ENCODE peak calls at places on chromosomes 6 and 20, in ten cellular contexts. O is HFF-Myc, J is cardiac fibroblast, E is IMR-90, V is cardiac muscle cell, N is AG04449, F is ovary, I is astrocyte of the spinal cord, Z is Calu3, A is endothelial cell. L is an unnamed sample.

GRCh38 chr6:22036267-22036666 is 260.6 kb downstream of the PRL start:
- DNase-seq in A (no peak), O (no peak), E (peak), J (peak), I (peak), N (no peak), F (no peak), V (peak), Z (peak), L (no peak)

GRCh38 chr6:6545616-6546317 is 42.8 kb upstream of the LY86 start:
- DNase-seq in J (no peak), N (no peak), E (no peak), Z (no peak), O (no peak), F (no peak), I (no peak), A (no peak), V (no peak), L (no peak)

GRCh38 chr20:14657231-14657630 is 319.8 kb upstream of the FLRT3 start:
- DNase-seq in O (no peak), J (no peak), V (no peak), A (no peak), E (no peak), I (no peak), Z (no peak), N (no peak), F (no peak), L (no peak)

GRCh38 chr20:878511-879307 is 37.4 kb downstream of the ANGPT4 start:
- DNase-seq in Z (peak), E (peak), O (no peak), I (peak), F (no peak), N (no peak), V (peak), A (peak), J (peak), L (no peak)

GRCh38 chr20:32563311-32564272 is 21.5 kb downstream of the NOL4L start:
- DNase-seq in N (no peak), F (no peak), J (no peak), O (no peak), A (no peak), I (no peak), V (no peak), Z (no peak), E (no peak), L (no peak)

GRCh38 chr20:35235881-35236280 is 9.4 kb downstream of the MMP24 start:
- DNase-seq in O (no peak), J (no peak), Z (no peak), V (no peak), A (no peak), N (no peak), E (no peak), I (no peak), F (no peak), L (no peak)

GRCh38 chr6:90370493-90370959 is 73.9 kb upstream of the BACH2 start:
- DNase-seq in I (no peak), F (no peak), V (no peak), E (peak), J (no peak), O (no peak), Z (no peak), N (no peak), A (no peak), L (no peak)

GRCh38 chr6:31143148-31143547 is 4.3 kb upstream of the PSORS1C2 start:
- DNase-seq in I (peak), J (peak), A (peak), F (no peak), O (no peak), N (no peak), Z (no peak), V (peak), E (peak), L (no peak)

GRCh38 chr6:142323377-142323776 is 21.6 kb downstream of the ADGRG6 start:
- DNase-seq in E (no peak), A (no peak), V (no peak), F (no peak), J (peak), Z (no peak), N (no peak), O (no peak), I (peak), L (no peak)

GRCh38 chr6:14172575-14172974 is 55.0 kb downstream of the CD83 start:
- DNase-seq in J (no peak), O (no peak), N (no peak), Z (no peak), V (no peak), F (no peak), I (no peak), A (no peak), E (no peak), L (no peak)

GRCh38 chr6:71454083-71454482 is 165.5 kb downstream of the OGFRL1 start:
- DNase-seq in O (no peak), J (no peak), A (no peak), I (no peak), N (no peak), V (no peak), E (no peak), F (no peak), Z (no peak), L (no peak)

GRCh38 chr20:35200255-35200654 is 26.2 kb upstream of the MMP24 start:
- DNase-seq in O (no peak), I (peak), J (peak), V (peak), E (peak), A (no peak), N (peak), Z (no peak), F (no peak), L (no peak)

GRCh38 chr6:73309784-73310502 is 44.1 kb downstream of the DPPA5 start:
- DNase-seq in F (peak), J (peak), N (no peak), A (peak), Z (peak), O (no peak), E (peak), V (peak), I (peak), L (peak)

GRCh38 chr6:85405175-85405852 is 44.6 kb upstream of the NT5E start:
- DNase-seq in O (no peak), E (peak), N (no peak), J (no peak), V (no peak), I (peak), F (no peak), A (no peak), Z (peak), L (no peak)

GRCh38 chr6:63943826-63944225 is 308.2 kb downstream of the PHF3 start:
- DNase-seq in V (no peak), A (no peak), N (no peak), I (no peak), O (no peak), Z (no peak), F (no peak), J (no peak), E (no peak), L (no peak)

GRCh38 chr6:134207431-134207830 is 110.5 kb downstream of the SGK1 start:
- DNase-seq in V (no peak), J (no peak), O (no peak), N (no peak), Z (no peak), F (no peak), E (no peak), I (no peak), A (no peak), L (no peak)

GRCh38 chr20:36826556-36827244 is 49.2 kb upstream of the TLDC2 start:
- DNase-seq in O (no peak), A (no peak), J (no peak), V (no peak), E (no peak), Z (no peak), F (no peak), N (no peak), I (no peak), L (no peak)

GRCh38 chr6:28597217-28597835 is 71.6 kb downstream of the GPX5 start:
- DNase-seq in E (peak), Z (peak), N (no peak), I (peak), A (peak), F (no peak), J (peak), V (peak), O (peak), L (no peak)

GRCh38 chr6:29627762-29628418 is 5.1 kb downstream of the GABBR1 start:
- DNase-seq in F (peak), Z (peak), N (no peak), I (peak), A (peak), O (peak), E (peak), J (peak), V (peak), L (peak)

GRCh38 chr20:57323034-57323433 is 6.6 kb upstream of the SPO11 start:
- DNase-seq in F (peak), O (no peak), Z (peak), J (peak), I (no peak), V (peak), E (no peak), N (no peak), A (no peak), L (no peak)

GRCh38 chr6:36633915-36634314 is 39.8 kb downstream of the SRSF3 start:
- DNase-seq in A (no peak), I (peak), N (no peak), E (peak), Z (peak), V (peak), J (peak), O (no peak), F (peak), L (peak)

GRCh38 chr6:157521665-157522335 is 140.8 kb downstream of the ZDHHC14 start:
- DNase-seq in N (no peak), O (no peak), F (no peak), V (peak), E (no peak), Z (no peak), J (peak), A (no peak), I (no peak), L (no peak)

DNA sequence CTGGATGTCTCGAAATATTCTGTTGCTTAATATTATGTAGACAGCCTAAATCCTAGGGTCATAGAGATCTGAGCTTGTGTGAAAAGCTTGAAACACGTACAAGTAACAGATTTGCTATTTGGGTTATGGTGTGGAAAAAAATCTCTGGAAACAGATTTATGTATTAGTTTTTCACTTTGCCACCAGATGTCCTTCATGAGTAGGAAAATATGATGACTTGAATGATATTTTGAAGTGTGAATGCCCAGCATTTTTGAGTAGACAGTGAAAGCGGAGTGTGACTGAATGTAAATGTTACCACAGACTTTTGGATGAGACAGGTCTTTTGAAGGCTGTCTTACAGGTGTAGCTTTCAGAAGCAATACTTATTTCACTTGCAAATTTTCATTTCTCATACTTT is 4.2 kb upstream of the BMP6 start:
- DNase-seq in J (peak), F (no peak), O (no peak), N (no peak), A (no peak), V (peak), Z (no peak), I (peak), E (peak), L (no peak)
- TF ChIP-seq CTCF in J (peak), F (no peak), O (no peak), N (no peak), A (peak), V (peak), Z (no peak), I (peak), E (peak), L (peak)

GRCh38 chr6:100775667-100776066 is 105.5 kb downstream of the ASCC3 start:
- DNase-seq in V (peak), A (no peak), N (no peak), Z (no peak), J (peak), I (no peak), O (no peak), E (no peak), F (no peak), L (no peak)
- TF ChIP-seq CTCF in V (peak), A (no peak), N (no peak), Z (no peak), J (peak), I (no peak), O (no peak), E (peak), F (no peak), L (no peak)

GRCh38 chr6:25315194-25315593 is 36.0 kb downstream of the CARMIL1 start:
- DNase-seq in J (no peak), V (no peak), E (no peak), F (no peak), A (no peak), I (no peak), Z (no peak), N (no peak), O (no peak), L (no peak)

GRCh38 chr6:25312034-25312620 is 33.0 kb downstream of the CARMIL1 start:
- DNase-seq in N (no peak), F (no peak), E (peak), J (peak), I (peak), Z (no peak), O (peak), V (peak), A (no peak), L (no peak)

GRCh38 chr6:25314776-25315175 is 35.6 kb downstream of the CARMIL1 start:
- DNase-seq in N (no peak), O (no peak), F (no peak), A (no peak), J (no peak), E (no peak), I (no peak), Z (no peak), V (no peak), L (no peak)

GRCh38 chr6:25311251-25311910 is 32.2 kb downstream of the CARMIL1 start:
- DNase-seq in O (no peak), I (peak), E (peak), A (no peak), V (peak), N (no peak), J (peak), F (no peak), Z (peak), L (no peak)

GRCh38 chr6:25312703-25313102 is 33.5 kb downstream of the CARMIL1 start:
- DNase-seq in N (no peak), A (no peak), V (peak), O (peak), E (peak), F (no peak), Z (peak), I (peak), J (peak), L (no peak)
- TF ChIP-seq CTCF in N (no peak), A (no peak), V (peak), O (peak), E (no peak), F (no peak), Z (no peak), I (no peak), J (no peak), L (no peak)

DNA sequence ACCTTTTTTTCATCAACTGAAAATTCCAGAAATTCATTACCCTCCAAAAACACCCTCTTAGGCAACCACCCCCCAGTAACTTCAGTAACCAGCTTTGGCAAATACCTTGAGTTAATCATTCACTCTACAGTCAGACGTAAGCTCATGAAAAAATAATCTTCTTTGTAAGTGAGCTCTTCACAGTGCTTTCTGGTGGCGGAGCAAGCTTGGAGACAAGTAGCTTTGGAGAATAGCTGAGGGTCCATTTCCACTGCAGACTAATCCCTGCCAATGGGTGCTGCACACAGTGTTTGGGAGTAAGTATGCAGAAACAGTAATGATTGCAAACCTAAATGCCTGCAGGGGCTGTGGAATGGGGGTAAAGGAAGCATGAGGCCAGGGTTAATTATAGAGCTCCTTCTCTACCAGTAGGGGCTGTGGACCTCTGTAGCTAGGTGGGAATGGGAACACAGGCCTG is 56.8 kb upstream of the HINT3 start:
- DNase-seq in J (no peak), Z (peak), F (no peak), A (no peak), E (no peak), V (no peak), O (no peak), N (no peak), I (no peak), L (no peak)
- TF ChIP-seq CTCF in J (no peak), Z (no peak), F (no peak), A (no peak), E (no peak), V (no peak), O (no peak), N (no peak), I (no peak), L (no peak)

GRCh38 chr6:45789238-45789637 is 226.4 kb downstream of the CLIC5 start:
- DNase-seq in F (no peak), V (no peak), N (no peak), A (no peak), O (no peak), Z (no peak), J (no peak), I (no peak), E (no peak), L (no peak)
- TF ChIP-seq CTCF in F (no peak), V (no peak), N (no peak), A (no peak), O (no peak), Z (no peak), J (no peak), I (no peak), E (no peak), L (no peak)